ENCODE peak calls at places on chromosomes 11 and 22, in seven cellular contexts. S is upper lobe of right lung; K is GM23338; E is heart left ventricle; T is AG04450; J is naive thymus-derived CD4-positive, alpha-beta T cell; P is CD8-positive, alpha-beta T cell. F is an unnamed sample.

GRCh38 chr22:17941501-17942406 is 82.6 kb downstream of the MICAL3 start:
- DNase-seq in P (no peak), K (no peak), J (no peak), E (peak), T (no peak), S (no peak), F (no peak)

GRCh38 chr11:67667490-67668190 is 6.8 kb downstream of the ALDH3B2 start:
- DNase-seq in T (no peak), K (no peak), J (no peak), E (no peak), P (no peak), S (peak), F (peak)

GRCh38 chr11:46562527-46562926 is 31.3 kb downstream of the AMBRA1 start:
- DNase-seq in K (no peak), P (no peak), S (no peak), J (no peak), T (no peak), E (no peak), F (no peak)

GRCh38 chr22:43183496-43184263 is 3.3 kb downstream of the TTLL12 start:
- DNase-seq in T (no peak), E (peak), J (no peak), P (no peak), K (no peak), S (peak), F (no peak)

GRCh38 chr11:117887431-117888139 is 11.1 kb upstream of the FXYD6 start:
- DNase-seq in P (no peak), T (no peak), E (no peak), K (no peak), S (no peak), J (no peak), F (no peak)

GRCh38 chr11:117868088-117868487 is 8.4 kb downstream of the FXYD6 start:
- DNase-seq in P (no peak), K (no peak), E (no peak), T (no peak), S (no peak), J (no peak), F (no peak)

GRCh38 chr11:107844041-107844440 is 14.5 kb downstream of the SLC35F2 start:
- DNase-seq in S (no peak), E (no peak), J (no peak), K (no peak), T (no peak), P (no peak), F (no peak)

GRCh38 chr11:17699157-17700114 is 19.9 kb upstream of the MYOD1 start:
- DNase-seq in E (no peak), P (no peak), K (no peak), T (no peak), S (no peak), J (no peak), F (no peak)

GRCh38 chr11:14411818-14412217 is 52.8 kb upstream of the RRAS2 start:
- DNase-seq in T (peak), E (peak), J (no peak), K (no peak), P (no peak), S (no peak), F (peak)

GRCh38 chr11:124276081-124276480 is 19.9 kb downstream of the OR8G5 start:
- DNase-seq in P (no peak), T (peak), S (no peak), E (no peak), K (no peak), J (no peak), F (no peak)

GRCh38 chr11:65833297-65834030 is at the start of gene SNX32:
- DNase-seq in S (peak), T (peak), P (peak), K (peak), E (peak), J (peak), F (peak)

GRCh38 chr11:62839050-62840015 is at the start of gene WDR74:
- DNase-seq in J (peak), E (peak), T (peak), S (peak), K (peak), P (peak), F (peak)
- H3K27ac ChIP-seq in J (peak), E (peak), T (peak), S (peak), K (peak), P (peak), F (peak)

GRCh38 chr11:115503083-115503885 is 931 bp downstream of the CADM1 start:
- DNase-seq in T (no peak), E (peak), K (peak), S (peak), J (no peak), P (peak), F (peak)
- H3K27ac ChIP-seq in T (no peak), E (peak), K (no peak), S (peak), J (no peak), P (no peak), F (no peak)

GRCh38 chr11:76786053-76787014 is 3.2 kb downstream of the TSKU start:
- DNase-seq in E (peak), T (no peak), J (no peak), S (no peak), P (no peak), K (no peak), F (no peak)
- H3K27ac ChIP-seq in E (peak), T (no peak), J (no peak), S (no peak), P (no peak), K (no peak), F (peak)

GRCh38 chr11:110131386-110132123 is 38.4 kb downstream of the ZC3H12C start:
- DNase-seq in P (no peak), E (no peak), T (no peak), K (peak), J (no peak), S (no peak), F (no peak)

GRCh38 chr11:110133182-110133581 is 40.0 kb downstream of the ZC3H12C start:
- DNase-seq in T (no peak), K (no peak), P (no peak), S (no peak), E (no peak), J (no peak), F (no peak)

GRCh38 chr11:110134120-110134519 is 40.9 kb downstream of the ZC3H12C start:
- DNase-seq in E (no peak), P (no peak), J (no peak), S (no peak), T (no peak), K (no peak), F (no peak)

GRCh38 chr11:110128161-110128560 is 35.0 kb downstream of the ZC3H12C start:
- DNase-seq in J (no peak), E (no peak), P (no peak), K (peak), T (no peak), S (no peak), F (no peak)

DNA sequence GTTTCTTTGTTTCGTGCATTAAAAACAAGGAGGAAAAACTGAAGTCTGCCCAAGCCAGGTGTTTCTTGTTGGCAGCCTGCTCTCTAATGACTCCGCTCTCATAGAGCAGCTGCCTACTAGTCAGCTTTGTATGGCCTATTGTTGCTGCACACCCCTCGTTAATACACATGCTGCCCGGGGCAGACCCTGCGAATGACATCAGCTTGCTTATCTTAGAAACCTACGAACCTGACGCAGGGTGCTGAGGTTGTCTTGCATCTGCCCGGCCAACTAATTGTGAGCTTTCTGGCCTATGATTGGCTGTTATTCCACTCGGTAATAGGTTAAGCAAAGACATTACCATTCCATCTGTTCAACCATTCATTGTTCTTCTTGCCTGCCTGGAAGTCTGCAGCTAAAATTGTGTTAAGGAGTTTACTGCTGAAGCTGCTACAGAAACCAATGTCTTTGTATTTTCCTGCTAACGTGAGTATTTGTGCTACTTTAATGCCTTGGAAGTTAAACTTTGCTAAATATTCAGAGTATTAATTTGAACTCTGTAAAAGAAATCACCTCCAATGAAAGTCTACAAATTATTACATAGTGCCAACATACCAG is 37.5 kb downstream of the ZC3H12C start:
- DNase-seq in P (no peak), J (no peak), T (no peak), E (no peak), S (no peak), K (peak), F (no peak)
- H3K27ac ChIP-seq in P (no peak), J (no peak), T (no peak), E (no peak), S (no peak), K (no peak), F (no peak)

GRCh38 chr22:46742576-46743221 is 4.6 kb upstream of the CERK start:
- DNase-seq in S (no peak), P (no peak), K (no peak), J (no peak), T (no peak), E (no peak), F (no peak)

GRCh38 chr22:46746620-46747019 is 8.6 kb upstream of the CERK start:
- DNase-seq in S (no peak), E (no peak), J (no peak), K (no peak), T (no peak), P (no peak), F (no peak)

GRCh38 chr22:46741974-46742519 is 4.0 kb upstream of the CERK start:
- DNase-seq in S (no peak), T (no peak), E (no peak), K (no peak), J (no peak), P (no peak), F (no peak)

GRCh38 chr22:46746192-46746591 is 8.1 kb upstream of the CERK start:
- DNase-seq in K (no peak), P (no peak), T (no peak), J (no peak), S (no peak), E (no peak), F (no peak)

DNA sequence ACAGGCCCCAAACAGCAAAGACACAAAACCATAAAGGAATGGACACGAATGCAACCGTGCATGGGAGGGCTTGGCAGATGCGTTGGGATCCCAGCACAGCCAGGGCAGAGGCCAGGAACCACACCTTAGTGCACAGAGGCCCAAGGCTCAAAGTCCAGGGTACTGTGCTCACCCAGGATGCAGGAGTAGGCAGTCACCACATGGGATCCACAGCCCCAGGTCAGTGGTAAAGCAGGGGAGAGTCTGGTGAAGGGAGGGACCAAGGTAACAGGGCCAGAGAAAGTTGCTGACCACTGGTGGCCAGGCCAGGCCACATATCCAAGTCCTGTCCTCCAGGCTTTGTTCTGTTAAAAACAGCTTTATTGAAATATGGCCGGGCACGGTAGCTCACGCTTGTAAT is 6.5 kb upstream of the CERK start:
- DNase-seq in K (no peak), T (no peak), E (no peak), S (no peak), J (no peak), P (no peak), F (no peak)
- H3K27ac ChIP-seq in K (no peak), T (no peak), E (no peak), S (no peak), J (no peak), P (no peak), F (no peak)